ENCODE peak calls at places on chromosome 5, in seven cellular contexts. One of them, this sample, is unnamed.

GRCh38 chr5:120405923-120406322 is 58.2 kb upstream of the PRR16 start:
- DNase-seq in effector memory CD4-positive, alpha-beta T cell: no peak
- DNase-seq in left ventricle myocardium inferior: no peak
- DNase-seq in hepatocyte: no peak
- DNase-seq in tibial artery: no peak
- DNase-seq in psoas muscle: no peak
- DNase-seq in CD4-positive, CD25-positive, alpha-beta regulatory T cell: no peak
- DNase-seq in this sample: no peak

GRCh38 chr5:150184990-150185952 is 4.6 kb upstream of the SLC6A7 start:
- DNase-seq in left ventricle myocardium inferior: no peak
- DNase-seq in hepatocyte: peak; percentile 68
- DNase-seq in CD4-positive, CD25-positive, alpha-beta regulatory T cell: no peak
- DNase-seq in effector memory CD4-positive, alpha-beta T cell: no peak
- DNase-seq in tibial artery: no peak
- DNase-seq in psoas muscle: no peak
- DNase-seq in this sample: no peak

GRCh38 chr5:180823938-180824629 is 21.5 kb upstream of the MGAT1 start:
- DNase-seq in tibial artery: no peak
- DNase-seq in psoas muscle: no peak
- DNase-seq in effector memory CD4-positive, alpha-beta T cell: no peak
- DNase-seq in hepatocyte: no peak
- DNase-seq in left ventricle myocardium inferior: no peak
- DNase-seq in CD4-positive, CD25-positive, alpha-beta regulatory T cell: peak; percentile 15
- DNase-seq in this sample: no peak

GRCh38 chr5:107129051-107129450 is 541.7 kb downstream of the EFNA5 start:
- DNase-seq in psoas muscle: no peak
- DNase-seq in tibial artery: no peak
- DNase-seq in left ventricle myocardium inferior: no peak
- DNase-seq in hepatocyte: no peak
- DNase-seq in CD4-positive, CD25-positive, alpha-beta regulatory T cell: no peak
- DNase-seq in effector memory CD4-positive, alpha-beta T cell: no peak
- DNase-seq in this sample: no peak

GRCh38 chr5:545641-546375 is 21.6 kb upstream of the SLC9A3 start:
- DNase-seq in psoas muscle: peak; percentile 5
- DNase-seq in tibial artery: no peak
- DNase-seq in hepatocyte: no peak
- DNase-seq in CD4-positive, CD25-positive, alpha-beta regulatory T cell: no peak
- DNase-seq in left ventricle myocardium inferior: peak; percentile 12
- DNase-seq in effector memory CD4-positive, alpha-beta T cell: no peak
- DNase-seq in this sample: no peak

GRCh38 chr5:41789434-41789833 is 80.8 kb downstream of the OXCT1 start:
- DNase-seq in left ventricle myocardium inferior: no peak
- DNase-seq in CD4-positive, CD25-positive, alpha-beta regulatory T cell: no peak
- DNase-seq in tibial artery: no peak
- DNase-seq in hepatocyte: no peak
- DNase-seq in effector memory CD4-positive, alpha-beta T cell: no peak
- DNase-seq in psoas muscle: no peak
- DNase-seq in this sample: peak; percentile 60

GRCh38 chr5:157594237-157594636 is 18.7 kb upstream of the ADAM19 start:
- DNase-seq in tibial artery: no peak
- DNase-seq in left ventricle myocardium inferior: no peak
- DNase-seq in effector memory CD4-positive, alpha-beta T cell: no peak
- DNase-seq in CD4-positive, CD25-positive, alpha-beta regulatory T cell: no peak
- DNase-seq in hepatocyte: no peak
- DNase-seq in psoas muscle: no peak
- DNase-seq in this sample: no peak

GRCh38 chr5:111942661-111943401 is 185.8 kb upstream of the NREP start:
- DNase-seq in left ventricle myocardium inferior: no peak
- DNase-seq in hepatocyte: no peak
- DNase-seq in tibial artery: no peak
- DNase-seq in effector memory CD4-positive, alpha-beta T cell: no peak
- DNase-seq in CD4-positive, CD25-positive, alpha-beta regulatory T cell: no peak
- DNase-seq in psoas muscle: no peak
- DNase-seq in this sample: no peak

GRCh38 chr5:33834334-33834733 is 57.5 kb downstream of the ADAMTS12 start:
- DNase-seq in psoas muscle: no peak
- DNase-seq in hepatocyte: no peak
- DNase-seq in tibial artery: no peak
- DNase-seq in effector memory CD4-positive, alpha-beta T cell: no peak
- DNase-seq in CD4-positive, CD25-positive, alpha-beta regulatory T cell: no peak
- DNase-seq in left ventricle myocardium inferior: no peak
- DNase-seq in this sample: no peak

GRCh38 chr5:178467261-178468195 is 122.7 kb downstream of the COL23A1 start:
- DNase-seq in effector memory CD4-positive, alpha-beta T cell: no peak
- DNase-seq in psoas muscle: no peak
- DNase-seq in left ventricle myocardium inferior: peak; percentile 46
- DNase-seq in hepatocyte: peak; percentile 39
- DNase-seq in tibial artery: peak; percentile 49
- DNase-seq in CD4-positive, CD25-positive, alpha-beta regulatory T cell: no peak
- DNase-seq in this sample: no peak

GRCh38 chr5:73909474-73909873 is 283.5 kb downstream of the ARHGEF28 start:
- DNase-seq in effector memory CD4-positive, alpha-beta T cell: no peak
- DNase-seq in psoas muscle: no peak
- DNase-seq in CD4-positive, CD25-positive, alpha-beta regulatory T cell: no peak
- DNase-seq in left ventricle myocardium inferior: no peak
- DNase-seq in hepatocyte: no peak
- DNase-seq in tibial artery: no peak
- DNase-seq in this sample: no peak

GRCh38 chr5:131082034-131082550 is 83.0 kb downstream of the HINT1 start:
- DNase-seq in hepatocyte: no peak
- DNase-seq in left ventricle myocardium inferior: no peak
- DNase-seq in tibial artery: no peak
- DNase-seq in effector memory CD4-positive, alpha-beta T cell: no peak
- DNase-seq in psoas muscle: no peak
- DNase-seq in CD4-positive, CD25-positive, alpha-beta regulatory T cell: no peak
- DNase-seq in this sample: no peak

GRCh38 chr5:97297063-97297715 is 114.1 kb upstream of the RIOK2 start:
- DNase-seq in tibial artery: no peak
- DNase-seq in left ventricle myocardium inferior: no peak
- DNase-seq in effector memory CD4-positive, alpha-beta T cell: no peak
- DNase-seq in CD4-positive, CD25-positive, alpha-beta regulatory T cell: peak; percentile 23
- DNase-seq in hepatocyte: peak; percentile 49
- DNase-seq in psoas muscle: no peak
- DNase-seq in this sample: peak; percentile 79

GRCh38 chr5:32545102-32545847 is 40.1 kb upstream of the SUB1 start:
- DNase-seq in hepatocyte: no peak
- DNase-seq in effector memory CD4-positive, alpha-beta T cell: no peak
- DNase-seq in CD4-positive, CD25-positive, alpha-beta regulatory T cell: no peak
- DNase-seq in psoas muscle: no peak
- DNase-seq in tibial artery: no peak
- DNase-seq in left ventricle myocardium inferior: no peak
- DNase-seq in this sample: no peak

GRCh38 chr5:9209846-9210547 is 335.9 kb downstream of the SEMA5A start:
- DNase-seq in CD4-positive, CD25-positive, alpha-beta regulatory T cell: no peak
- DNase-seq in left ventricle myocardium inferior: no peak
- DNase-seq in hepatocyte: no peak
- DNase-seq in effector memory CD4-positive, alpha-beta T cell: no peak
- DNase-seq in psoas muscle: no peak
- DNase-seq in tibial artery: no peak
- DNase-seq in this sample: no peak

GRCh38 chr5:82349651-82350050 is 71.5 kb upstream of the RPS23 start:
- DNase-seq in CD4-positive, CD25-positive, alpha-beta regulatory T cell: peak; percentile 17
- DNase-seq in psoas muscle: peak; percentile 34
- DNase-seq in hepatocyte: peak; percentile 32
- DNase-seq in left ventricle myocardium inferior: no peak
- DNase-seq in effector memory CD4-positive, alpha-beta T cell: no peak
- DNase-seq in tibial artery: peak; percentile 59
- DNase-seq in this sample: peak; percentile 70

GRCh38 chr5:38830521-38831051 is 15.2 kb upstream of the OSMR start:
- DNase-seq in tibial artery: no peak
- DNase-seq in effector memory CD4-positive, alpha-beta T cell: no peak
- DNase-seq in psoas muscle: no peak
- DNase-seq in hepatocyte: no peak
- DNase-seq in left ventricle myocardium inferior: no peak
- DNase-seq in CD4-positive, CD25-positive, alpha-beta regulatory T cell: no peak
- DNase-seq in this sample: no peak

DNA sequence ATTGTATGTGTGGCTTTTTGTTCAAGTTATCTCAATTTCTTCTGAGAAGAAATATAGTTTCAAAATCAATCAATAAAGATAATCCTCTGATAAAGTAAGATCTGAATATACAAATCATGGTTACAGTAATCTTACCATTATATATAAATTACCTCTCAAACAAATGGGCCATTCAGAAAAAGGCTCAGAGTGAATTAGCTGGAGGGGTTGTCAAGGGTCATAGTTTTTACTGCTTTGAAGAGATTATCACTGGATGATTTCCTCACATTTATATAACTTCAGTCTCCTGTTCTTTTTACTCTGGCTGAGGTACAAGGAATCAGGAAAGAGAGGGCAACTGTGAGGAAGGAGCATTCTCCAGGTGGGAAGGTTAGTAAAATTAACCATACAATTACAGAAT is 148.6 kb upstream of the ELL2 start:
- DNase-seq in left ventricle myocardium inferior: no peak
- DNase-seq in effector memory CD4-positive, alpha-beta T cell: no peak
- DNase-seq in hepatocyte: no peak
- DNase-seq in tibial artery: no peak
- DNase-seq in CD4-positive, CD25-positive, alpha-beta regulatory T cell: no peak
- DNase-seq in psoas muscle: no peak
- DNase-seq in this sample: no peak
- H3K4me1 ChIP-seq in left ventricle myocardium inferior: peaks cover 12% of the 10 kb centered on the region
- H3K4me1 ChIP-seq in effector memory CD4-positive, alpha-beta T cell: no peaks in the 10 kb centered on the region
- H3K4me1 ChIP-seq in hepatocyte: no peaks in the 10 kb centered on the region
- H3K4me1 ChIP-seq in tibial artery: no peaks in the 10 kb centered on the region
- H3K4me1 ChIP-seq in CD4-positive, CD25-positive, alpha-beta regulatory T cell: no peaks in the 10 kb centered on the region
- H3K4me1 ChIP-seq in psoas muscle: peaks cover 10% of the 10 kb centered on the region
- H3K4me1 ChIP-seq in this sample: no peaks in the 10 kb centered on the region

DNA sequence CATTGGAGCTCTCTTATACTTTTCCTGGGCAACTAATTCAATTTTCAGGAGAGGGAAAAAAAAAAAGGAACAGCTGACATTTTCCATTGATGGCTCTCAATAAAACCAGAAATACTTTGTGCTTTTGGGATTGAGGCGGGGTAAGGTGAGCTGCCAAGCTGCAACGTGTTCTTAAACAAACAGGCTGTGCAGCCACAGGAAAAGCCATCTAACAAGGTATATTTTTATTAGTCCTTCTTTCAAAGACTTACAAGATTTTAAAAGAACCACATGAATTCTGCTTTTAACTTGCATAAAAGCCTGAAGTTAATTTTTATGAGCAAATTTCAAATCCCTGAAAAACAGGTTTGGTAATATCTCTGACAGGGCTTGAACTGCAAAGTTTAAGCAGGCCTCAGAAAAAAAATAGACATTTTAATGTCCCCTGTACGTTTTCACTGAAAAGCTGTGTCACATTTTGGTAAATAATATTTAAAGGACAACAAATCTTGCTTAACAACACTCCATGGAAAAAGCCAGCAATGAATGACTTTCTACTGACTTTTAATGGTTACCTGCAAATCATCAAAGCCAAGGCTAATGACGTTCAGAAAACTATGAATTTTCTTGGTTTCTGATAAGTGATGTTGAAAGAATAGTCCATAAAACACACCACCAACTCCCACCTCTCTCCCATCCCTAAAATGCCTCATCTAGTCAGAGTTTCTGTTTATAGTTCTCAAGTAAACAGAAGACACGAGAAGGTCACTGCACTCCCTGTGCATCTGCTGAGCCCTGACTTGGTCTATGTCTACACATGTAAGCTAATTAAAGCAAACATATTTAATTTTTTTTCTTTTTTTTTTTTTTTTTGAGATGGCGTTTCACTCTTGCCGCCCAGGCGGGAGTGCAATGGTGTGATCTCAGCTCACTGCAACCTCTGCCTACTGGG is 433.7 kb downstream of the PIK3R1 start:
- DNase-seq in tibial artery: no peak
- DNase-seq in CD4-positive, CD25-positive, alpha-beta regulatory T cell: no peak
- DNase-seq in effector memory CD4-positive, alpha-beta T cell: no peak
- DNase-seq in left ventricle myocardium inferior: no peak
- DNase-seq in psoas muscle: no peak
- DNase-seq in hepatocyte: peak; percentile 24
- DNase-seq in this sample: no peak
- H3K27ac ChIP-seq in tibial artery: no peak overlapping the region
- H3K27ac ChIP-seq in CD4-positive, CD25-positive, alpha-beta regulatory T cell: no peak overlapping the region
- H3K27ac ChIP-seq in effector memory CD4-positive, alpha-beta T cell: no peak overlapping the region
- H3K27ac ChIP-seq in left ventricle myocardium inferior: no peak overlapping the region
- H3K27ac ChIP-seq in psoas muscle: no peak overlapping the region
- H3K27ac ChIP-seq in hepatocyte: peak overlapping the region; percentile 86
- H3K27ac ChIP-seq in this sample: no peak overlapping the region

DNA sequence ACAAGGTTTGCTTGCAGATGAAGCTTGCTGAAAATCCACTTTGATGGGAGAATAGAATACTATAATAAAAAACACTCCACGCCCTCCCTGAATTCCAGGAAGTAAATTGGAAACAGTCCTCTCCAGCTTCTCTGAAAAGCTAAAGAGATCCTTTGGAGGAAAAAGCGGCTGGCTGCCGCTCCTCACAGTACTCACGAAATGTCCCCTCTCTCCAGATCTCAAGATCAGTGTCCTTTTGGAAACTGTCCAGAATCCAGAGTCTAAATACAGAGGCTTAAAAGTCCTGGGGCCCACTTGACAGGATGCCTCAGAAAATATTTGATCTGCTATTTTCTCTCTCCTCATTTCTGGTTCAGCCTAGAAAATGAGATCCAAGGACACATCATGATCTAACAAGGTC is 7.3 kb downstream of the C1QTNF2 start:
- DNase-seq in CD4-positive, CD25-positive, alpha-beta regulatory T cell: no peak
- DNase-seq in psoas muscle: no peak
- DNase-seq in left ventricle myocardium inferior: no peak
- DNase-seq in tibial artery: no peak
- DNase-seq in hepatocyte: peak; percentile 43
- DNase-seq in effector memory CD4-positive, alpha-beta T cell: no peak
- DNase-seq in this sample: peak; percentile 71
- H3K4me3 ChIP-seq in CD4-positive, CD25-positive, alpha-beta regulatory T cell: no peak overlapping the region
- H3K4me3 ChIP-seq in psoas muscle: no peak overlapping the region
- H3K4me3 ChIP-seq in left ventricle myocardium inferior: no peak overlapping the region
- H3K4me3 ChIP-seq in tibial artery: no peak overlapping the region
- H3K4me3 ChIP-seq in hepatocyte: no peak overlapping the region
- H3K4me3 ChIP-seq in effector memory CD4-positive, alpha-beta T cell: no peak overlapping the region
- H3K4me3 ChIP-seq in this sample: no peak overlapping the region

GRCh38 chr5:95899040-95899439 is 62.6 kb downstream of the ELL2 start:
- DNase-seq in psoas muscle: no peak
- DNase-seq in hepatocyte: no peak
- DNase-seq in left ventricle myocardium inferior: no peak
- DNase-seq in effector memory CD4-positive, alpha-beta T cell: no peak
- DNase-seq in tibial artery: no peak
- DNase-seq in CD4-positive, CD25-positive, alpha-beta regulatory T cell: no peak
- DNase-seq in this sample: no peak

GRCh38 chr5:95903838-95904237 is 57.8 kb downstream of the ELL2 start:
- DNase-seq in psoas muscle: no peak
- DNase-seq in left ventricle myocardium inferior: no peak
- DNase-seq in hepatocyte: no peak
- DNase-seq in tibial artery: no peak
- DNase-seq in CD4-positive, CD25-positive, alpha-beta regulatory T cell: no peak
- DNase-seq in effector memory CD4-positive, alpha-beta T cell: no peak
- DNase-seq in this sample: no peak

GRCh38 chr5:95901676-95902646 is 59.7 kb downstream of the ELL2 start:
- DNase-seq in CD4-positive, CD25-positive, alpha-beta regulatory T cell: peak; percentile 13
- DNase-seq in hepatocyte: no peak
- DNase-seq in effector memory CD4-positive, alpha-beta T cell: no peak
- DNase-seq in tibial artery: no peak
- DNase-seq in left ventricle myocardium inferior: no peak
- DNase-seq in psoas muscle: no peak
- DNase-seq in this sample: no peak

GRCh38 chr5:95899848-95900247 is 61.8 kb downstream of the ELL2 start:
- DNase-seq in hepatocyte: no peak
- DNase-seq in CD4-positive, CD25-positive, alpha-beta regulatory T cell: no peak
- DNase-seq in effector memory CD4-positive, alpha-beta T cell: no peak
- DNase-seq in left ventricle myocardium inferior: no peak
- DNase-seq in tibial artery: no peak
- DNase-seq in psoas muscle: no peak
- DNase-seq in this sample: no peak

GRCh38 chr5:95900383-95900958 is 61.2 kb downstream of the ELL2 start:
- DNase-seq in left ventricle myocardium inferior: no peak
- DNase-seq in tibial artery: no peak
- DNase-seq in effector memory CD4-positive, alpha-beta T cell: no peak
- DNase-seq in hepatocyte: peak; percentile 57
- DNase-seq in CD4-positive, CD25-positive, alpha-beta regulatory T cell: no peak
- DNase-seq in psoas muscle: no peak
- DNase-seq in this sample: peak; percentile 59
- H3K4me1 ChIP-seq in left ventricle myocardium inferior: peaks cover 43% of the 10 kb centered on the region
- H3K4me1 ChIP-seq in tibial artery: no peaks in the 10 kb centered on the region
- H3K4me1 ChIP-seq in effector memory CD4-positive, alpha-beta T cell: no peaks in the 10 kb centered on the region
- H3K4me1 ChIP-seq in hepatocyte: peaks cover 6% of the 10 kb centered on the region
- H3K4me1 ChIP-seq in CD4-positive, CD25-positive, alpha-beta regulatory T cell: no peaks in the 10 kb centered on the region
- H3K4me1 ChIP-seq in psoas muscle: peaks cover 17% of the 10 kb centered on the region
- H3K4me1 ChIP-seq in this sample: no peaks in the 10 kb centered on the region